ENCODE peak calls at places on chromosome 1, in seven cellular contexts. U is germinal center, H is HepG2, Y is T follicular helper cell, P is AG04450, G is IMR-90, E is pulmonary artery endothelial cell. A is an unnamed sample.
A peak's percentile ranks its signal among the peaks of the same experiment; 100 is the strongest.

GRCh38 chr1:202860744-202861419 is 28.1 kb downstream of the RABIF start:
- DNase-seq in U (peak; percentile 38), H (peak; percentile 83), Y (no peak), P (no peak), G (peak; percentile 33), E (no peak), A (no peak)

GRCh38 chr1:2300004-2300771 is 72.1 kb downstream of the SKI start:
- DNase-seq in U (peak; percentile 81), H (no peak), Y (peak; percentile 68), P (no peak), G (no peak), E (no peak), A (no peak)

GRCh38 chr1:110872745-110873435 is at the start of gene CD53:
- DNase-seq in U (peak; percentile 64), H (no peak), Y (peak; percentile 38), P (no peak), G (no peak), E (no peak), A (no peak)

GRCh38 chr1:145729661-145730436 is 10.6 kb downstream of the CD160 start:
- DNase-seq in U (no peak), H (peak; percentile 38), Y (no peak), P (no peak), G (no peak), E (no peak), A (no peak)

GRCh38 chr1:197184190-197184589 is 37.7 kb upstream of the ASPM start:
- DNase-seq in U (no peak), H (no peak), Y (no peak), P (no peak), G (peak; percentile 19), E (no peak), A (no peak)

GRCh38 chr1:14263207-14263606 is 335.3 kb upstream of the KAZN start:
- DNase-seq in U (no peak), H (no peak), Y (no peak), P (no peak), G (no peak), E (no peak), A (no peak)

GRCh38 chr1:217010253-217010652 is 287.0 kb upstream of the ESRRG start:
- DNase-seq in U (no peak), H (no peak), Y (no peak), P (no peak), G (no peak), E (no peak), A (no peak)

GRCh38 chr1:53660666-53661065 is 78.3 kb downstream of the GLIS1 start:
- DNase-seq in U (no peak), H (no peak), Y (no peak), P (no peak), G (no peak), E (no peak), A (no peak)

GRCh38 chr1:45079533-45079932 is 67.5 kb downstream of the UROD start:
- DNase-seq in U (no peak), H (no peak), Y (no peak), P (no peak), G (no peak), E (no peak), A (no peak)

A was measured in Panc1.